ENCODE peak calls at places on chromosomes 11 and 22, in four cellular contexts. P, A, I and N are unnamed samples.

GRCh38 chr22:25572708-25573161 is 8.3 kb downstream of the GRK3 start:
- DNase-seq in P (no peak), A (no peak), I (no peak), N (no peak)

GRCh38 chr11:46278387-46279173 is 1.1 kb downstream of the CREB3L1 start:
- DNase-seq in P (no peak), A (peak), I (no peak), N (no peak)

GRCh38 chr11:33773399-33774355 is 643 bp downstream of the FBXO3 start:
- DNase-seq in P (no peak), A (no peak), I (no peak), N (no peak)

GRCh38 chr11:68843703-68844312 is 2.1 kb upstream of the CPT1A start:
- DNase-seq in P (no peak), A (peak), I (no peak), N (no peak)

GRCh38 chr22:39384750-39385480 is 14.7 kb upstream of the TAB1 start:
- DNase-seq in P (no peak), A (no peak), I (no peak), N (no peak)

GRCh38 chr22:48585916-48586798 is 1241.5 kb downstream of the BRD1 start:
- DNase-seq in P (no peak), A (peak), I (no peak), N (no peak)

GRCh38 chr11:114821626-114822025 is 143.3 kb downstream of the NXPE2 start:
- DNase-seq in P (no peak), A (no peak), I (no peak), N (no peak)

GRCh38 chr11:12377824-12378593 is 638 bp downstream of the PARVA start:
- DNase-seq in P (no peak), A (peak), I (peak), N (peak)

GRCh38 chr22:47064016-47064415 is 301.6 kb downstream of the TBC1D22A start:
- DNase-seq in P (no peak), A (no peak), I (no peak), N (no peak)

GRCh38 chr11:83156996-83157754 is at the start of gene PCF11:
- DNase-seq in P (no peak), A (no peak), I (no peak), N (no peak)

GRCh38 chr22:24937114-24937513 is 9.4 kb downstream of the LHFPL7 start:
- DNase-seq in P (no peak), A (no peak), I (no peak), N (no peak)

GRCh38 chr11:114258696-114259095 is 37.5 kb upstream of the NNMT start:
- DNase-seq in P (no peak), A (no peak), I (no peak), N (no peak)

GRCh38 chr11:101618691-101619090 is 34.9 kb upstream of the TRPC6 start:
- DNase-seq in P (peak), A (no peak), I (peak), N (peak)

GRCh38 chr11:40183073-40184064 is 1276.1 kb downstream of the LRRC4C start:
- DNase-seq in P (no peak), A (no peak), I (no peak), N (no peak)

GRCh38 chr11:67355794-67356550 is 2.6 kb upstream of the POLD4 start:
- DNase-seq in P (no peak), A (no peak), I (no peak), N (no peak)
- H3K4me3 ChIP-seq in P (no peak), A (no peak), I (no peak), N (no peak)

GRCh38 chr22:21022955-21023614 is 8.1 kb downstream of the P2RX6 start:
- DNase-seq in P (no peak), A (no peak), I (no peak), N (no peak)

GRCh38 chr22:21025266-21025665 is 7.1 kb downstream of the SLC7A4 start:
- DNase-seq in P (no peak), A (no peak), I (no peak), N (no peak)

GRCh38 chr22:21026783-21027692 is 5.3 kb downstream of the SLC7A4 start:
- DNase-seq in P (peak), A (no peak), I (no peak), N (no peak)

GRCh38 chr22:21028277-21029251 is 3.8 kb downstream of the SLC7A4 start:
- DNase-seq in P (no peak), A (no peak), I (no peak), N (no peak)

GRCh38 chr22:21025763-21026755 is 6.3 kb downstream of the SLC7A4 start:
- DNase-seq in P (no peak), A (no peak), I (no peak), N (no peak)
- H3K4me3 ChIP-seq in P (no peak), A (no peak), I (no peak), N (no peak)

DNA sequence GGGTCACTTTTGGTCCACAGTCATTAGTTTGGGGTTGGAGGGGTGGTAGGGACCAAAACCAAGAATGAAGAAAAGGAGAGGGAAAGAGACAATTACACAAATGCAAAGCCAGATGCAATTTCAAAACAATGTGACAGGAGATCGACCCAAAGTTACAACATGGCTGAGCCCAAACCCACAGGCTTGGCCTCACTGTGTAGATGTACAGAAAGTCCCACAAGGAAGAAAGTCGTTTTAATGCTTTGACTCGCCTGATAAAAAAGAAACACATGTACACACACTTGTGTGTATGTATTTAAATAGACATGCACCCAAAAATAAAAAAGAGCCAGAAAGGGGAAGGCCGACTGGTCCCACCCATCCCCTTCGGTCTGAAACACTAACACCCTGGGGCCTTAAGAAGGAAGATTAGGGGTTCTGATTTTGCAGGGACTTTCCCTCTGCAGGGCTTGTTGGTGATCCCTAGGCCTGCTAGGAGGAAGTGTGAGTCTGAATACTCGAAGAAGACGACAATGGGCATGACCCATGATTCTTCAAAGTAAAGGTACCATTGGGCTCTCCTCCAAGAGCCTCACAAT is 104.1 kb downstream of the ETS1 start:
- DNase-seq in P (no peak), A (no peak), I (no peak), N (no peak)
- H3K4me3 ChIP-seq in P (no peak), A (no peak), I (no peak), N (no peak)

GRCh38 chr11:2135648-2136201 is 3.5 kb downstream of the IGF2 start:
- DNase-seq in P (no peak), A (no peak), I (no peak), N (no peak)
- H3K4me3 ChIP-seq in P (no peak), A (no peak), I (no peak), N (no peak)

GRCh38 chr11:2844996-2845395 is 40.6 kb downstream of the CDKN1C start:
- DNase-seq in P (no peak), A (no peak), I (no peak), N (no peak)
- H3K4me3 ChIP-seq in P (no peak), A (no peak), I (no peak), N (no peak)

GRCh38 chr22:42438293-42438650 is 6.1 kb upstream of the NFAM1 start:
- DNase-seq in P (no peak), A (no peak), I (no peak), N (no peak)
- H3K4me3 ChIP-seq in P (no peak), A (no peak), I (no peak), N (no peak)

GRCh38 chr22:37591823-37592404 is 12.0 kb upstream of the LGALS2 start:
- DNase-seq in P (no peak), A (no peak), I (no peak), N (no peak)
- H3K4me3 ChIP-seq in P (no peak), A (no peak), I (peak), N (no peak)

GRCh38 chr11:65505434-65506315 is 6.8 kb downstream of the MALAT1 start:
- DNase-seq in P (no peak), A (no peak), I (no peak), N (peak)

GRCh38 chr11:65504671-65505433 is 6.0 kb downstream of the MALAT1 start:
- DNase-seq in P (no peak), A (no peak), I (no peak), N (peak)

GRCh38 chr11:65506770-65507485 is 8.1 kb downstream of the MALAT1 start:
- DNase-seq in P (peak), A (no peak), I (peak), N (peak)

GRCh38 chr11:65503923-65504670 is 5.3 kb downstream of the MALAT1 start:
- DNase-seq in P (no peak), A (no peak), I (peak), N (peak)

DNA sequence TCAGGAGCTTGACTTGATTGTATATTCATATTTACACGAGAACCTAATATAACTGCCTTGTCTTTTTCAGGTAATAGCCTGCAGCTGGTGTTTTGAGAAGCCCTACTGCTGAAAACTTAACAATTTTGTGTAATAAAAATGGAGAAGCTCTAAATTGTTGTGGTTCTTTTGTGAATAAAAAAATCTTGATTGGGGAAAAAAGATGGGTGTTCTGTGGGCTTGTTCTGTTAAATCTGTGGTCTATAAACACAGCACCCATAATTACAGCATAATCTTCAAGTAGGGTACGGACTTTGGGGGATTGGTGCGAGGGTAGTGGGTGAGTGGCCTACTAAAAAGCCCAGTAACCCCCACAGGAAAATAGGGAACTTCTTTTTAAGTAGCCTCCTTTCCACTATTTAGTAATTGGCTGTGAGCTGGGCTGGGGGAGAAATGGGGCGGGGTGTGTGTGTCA is 7.5 kb downstream of the MALAT1 start:
- DNase-seq in P (no peak), A (no peak), I (no peak), N (no peak)
- H3K4me3 ChIP-seq in P (peak), A (no peak), I (peak), N (peak)

DNA sequence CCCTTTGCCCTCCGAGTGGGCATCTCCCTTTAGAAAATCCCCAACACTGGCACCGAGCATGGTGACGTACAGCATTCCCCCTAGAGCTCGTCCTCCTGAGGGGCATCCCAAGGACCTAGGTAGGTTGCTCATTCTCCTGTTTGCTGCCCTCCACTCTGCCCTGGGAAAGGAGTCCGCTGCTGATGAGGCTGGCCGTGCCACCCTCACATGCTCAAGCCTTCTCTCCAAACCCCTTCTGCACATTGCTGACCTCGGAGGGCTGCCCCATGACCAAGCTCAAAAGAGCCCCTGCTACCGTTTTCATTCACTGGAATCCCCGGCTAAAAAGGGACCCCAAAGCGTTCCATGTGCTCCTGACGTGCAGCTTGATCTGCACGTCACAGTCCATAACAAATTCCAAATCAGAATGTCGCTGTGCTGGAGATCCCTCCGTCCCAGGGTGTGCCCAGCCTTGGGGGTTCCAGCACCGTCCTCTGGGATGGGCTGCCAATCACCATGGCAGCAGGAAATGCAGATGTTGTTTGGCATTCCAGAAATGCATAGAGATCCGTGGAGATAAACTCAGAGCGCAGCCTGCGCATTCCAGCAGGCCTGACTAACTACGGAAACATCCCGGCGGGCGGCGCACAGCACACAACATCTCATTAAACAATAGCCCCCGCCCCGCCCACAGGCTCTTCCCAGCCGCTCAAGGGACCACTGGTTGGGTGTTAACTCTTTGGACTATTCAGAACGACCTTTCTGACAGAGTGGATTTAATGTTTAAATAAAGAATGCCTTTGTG is 26.3 kb upstream of the GNB1L start:
- DNase-seq in P (peak), A (no peak), I (peak), N (peak)
- H3K4me3 ChIP-seq in P (peak), A (no peak), I (no peak), N (peak)

GRCh38 chr22:42281706-42282251 is 11.3 kb upstream of the TCF20 start:
- DNase-seq in P (no peak), A (no peak), I (no peak), N (no peak)

GRCh38 chr22:42284230-42284591 is 13.8 kb upstream of the TCF20 start:
- DNase-seq in P (no peak), A (no peak), I (no peak), N (no peak)

GRCh38 chr22:42282252-42282942 is 11.9 kb upstream of the TCF20 start:
- DNase-seq in P (no peak), A (no peak), I (no peak), N (no peak)

GRCh38 chr22:42283288-42284229 is 13.1 kb upstream of the TCF20 start:
- DNase-seq in P (no peak), A (no peak), I (peak), N (no peak)

GRCh38 chr22:42282943-42283287 is 12.5 kb upstream of the TCF20 start:
- DNase-seq in P (no peak), A (no peak), I (no peak), N (no peak)
- H3K4me3 ChIP-seq in P (no peak), A (no peak), I (no peak), N (no peak)